ENCODE peak calls at places on chromosomes 12 and 14, in five cellular contexts. One of them, this sample, is unnamed.
A peak's percentile ranks its signal among the peaks of the same experiment; 100 is the strongest.

GRCh38 chr12:70251226-70251625 is 8.0 kb downstream of the CNOT2 start:
- DNase-seq in osteoblast: no peak
- DNase-seq in ovary: no peak
- DNase-seq in BJ: no peak
- DNase-seq in PC-3: no peak
- DNase-seq in this sample: no peak

GRCh38 chr12:64088431-64089349 is 133.4 kb downstream of the KICS2 start:
- DNase-seq in PC-3: peak; percentile 98
- DNase-seq in ovary: peak; percentile 36
- DNase-seq in BJ: peak; percentile 76
- DNase-seq in osteoblast: peak; percentile 49
- DNase-seq in this sample: peak; percentile 93

GRCh38 chr14:68968051-68968450 is 11.1 kb downstream of the ACTN1 start:
- DNase-seq in osteoblast: no peak
- DNase-seq in BJ: no peak
- DNase-seq in PC-3: no peak
- DNase-seq in ovary: no peak
- DNase-seq in this sample: no peak

GRCh38 chr12:113467514-113468364 is 3.9 kb downstream of the LHX5 start:
- DNase-seq in PC-3: peak; percentile 37
- DNase-seq in ovary: no peak
- DNase-seq in osteoblast: peak; percentile 81
- DNase-seq in BJ: no peak
- DNase-seq in this sample: no peak

GRCh38 chr12:116673713-116674112 is 64.2 kb downstream of the SPRING1 start:
- DNase-seq in PC-3: peak; percentile 45
- DNase-seq in osteoblast: no peak
- DNase-seq in BJ: no peak
- DNase-seq in ovary: no peak
- DNase-seq in this sample: no peak

GRCh38 chr14:22668863-22669262 is 24.7 kb upstream of the OR6J1 start:
- DNase-seq in BJ: no peak
- DNase-seq in ovary: no peak
- DNase-seq in PC-3: no peak
- DNase-seq in osteoblast: no peak
- DNase-seq in this sample: peak; percentile 28

GRCh38 chr12:103401421-103401820 is 94.3 kb downstream of the C12orf42 start:
- DNase-seq in osteoblast: no peak
- DNase-seq in PC-3: peak; percentile 84
- DNase-seq in ovary: no peak
- DNase-seq in BJ: no peak
- DNase-seq in this sample: no peak

GRCh38 chr12:78118486-78118885 is 287.8 kb downstream of the NAV3 start:
- DNase-seq in PC-3: no peak
- DNase-seq in ovary: no peak
- DNase-seq in BJ: no peak
- DNase-seq in osteoblast: peak; percentile 72
- DNase-seq in this sample: no peak

GRCh38 chr12:68932123-68932700 is 759 bp downstream of the CPM start:
- DNase-seq in ovary: no peak
- DNase-seq in PC-3: peak; percentile 8
- DNase-seq in osteoblast: peak; percentile 71
- DNase-seq in BJ: no peak
- DNase-seq in this sample: no peak

GRCh38 chr12:104695453-104696148 is 238.9 kb downstream of the CHST11 start:
- DNase-seq in ovary: no peak
- DNase-seq in PC-3: no peak
- DNase-seq in BJ: no peak
- DNase-seq in osteoblast: peak; percentile 91
- DNase-seq in this sample: peak; percentile 98

GRCh38 chr14:97143456-97143855 is 346.3 kb downstream of the VRK1 start:
- DNase-seq in BJ: no peak
- DNase-seq in ovary: no peak
- DNase-seq in PC-3: no peak
- DNase-seq in osteoblast: no peak
- DNase-seq in this sample: no peak

GRCh38 chr12:129152291-129153075 is 299.2 kb downstream of the GLT1D1 start:
- DNase-seq in osteoblast: no peak
- DNase-seq in ovary: no peak
- DNase-seq in BJ: no peak
- DNase-seq in PC-3: no peak
- DNase-seq in this sample: no peak

GRCh38 chr12:98840325-98840724 is 195.2 kb downstream of the APAF1 start:
- DNase-seq in BJ: no peak
- DNase-seq in PC-3: no peak
- DNase-seq in osteoblast: no peak
- DNase-seq in ovary: no peak
- DNase-seq in this sample: no peak

GRCh38 chr12:53053223-53054111 is 3.6 kb downstream of the TNS2 start:
- DNase-seq in BJ: no peak
- DNase-seq in ovary: peak; percentile 71
- DNase-seq in osteoblast: peak; percentile 88
- DNase-seq in PC-3: peak; percentile 87
- DNase-seq in this sample: no peak

GRCh38 chr14:72892879-72893635 is 844 bp downstream of the DPF3 start:
- DNase-seq in osteoblast: peak; percentile 75
- DNase-seq in BJ: no peak
- DNase-seq in PC-3: peak; percentile 38
- DNase-seq in ovary: peak; percentile 61
- DNase-seq in this sample: peak; percentile 25

GRCh38 chr14:26528415-26529182 is 69.2 kb downstream of the NOVA1 start:
- DNase-seq in ovary: no peak
- DNase-seq in PC-3: no peak
- DNase-seq in osteoblast: peak; percentile 25
- DNase-seq in BJ: no peak
- DNase-seq in this sample: peak; percentile 25

GRCh38 chr12:32671930-32672785 is 6.9 kb upstream of the DNM1L start:
- DNase-seq in BJ: peak; percentile 74
- DNase-seq in osteoblast: peak; percentile 91
- DNase-seq in ovary: no peak
- DNase-seq in PC-3: peak; percentile 63
- DNase-seq in this sample: peak; percentile 78

GRCh38 chr12:118418385-118419057 is 42.2 kb downstream of the SUDS3 start:
- DNase-seq in ovary: no peak
- DNase-seq in PC-3: peak; percentile 61
- DNase-seq in BJ: no peak
- DNase-seq in osteoblast: no peak
- DNase-seq in this sample: peak; percentile 15

GRCh38 chr12:5036031-5036430 is 7.6 kb upstream of the KCNA5 start:
- DNase-seq in ovary: no peak
- DNase-seq in osteoblast: no peak
- DNase-seq in BJ: no peak
- DNase-seq in PC-3: no peak
- DNase-seq in this sample: no peak

GRCh38 chr12:94875525-94875924 is 128.0 kb downstream of the NDUFA12 start:
- DNase-seq in osteoblast: no peak
- DNase-seq in BJ: no peak
- DNase-seq in PC-3: peak; percentile 58
- DNase-seq in ovary: no peak
- DNase-seq in this sample: peak; percentile 17

GRCh38 chr12:7001921-7002591 is 16.2 kb downstream of the LPCAT3 start:
- DNase-seq in BJ: no peak
- DNase-seq in osteoblast: no peak
- DNase-seq in PC-3: no peak
- DNase-seq in ovary: no peak
- DNase-seq in this sample: no peak

GRCh38 chr14:100586153-100586519 is 1.1 kb downstream of the BEGAIN start:
- DNase-seq in ovary: no peak
- DNase-seq in PC-3: no peak
- DNase-seq in BJ: no peak
- DNase-seq in osteoblast: no peak
- DNase-seq in this sample: no peak

GRCh38 chr14:99537399-99537798 is 56.2 kb downstream of the CCNK start:
- DNase-seq in BJ: peak; percentile 33
- DNase-seq in osteoblast: peak; percentile 99
- DNase-seq in ovary: peak; percentile 63
- DNase-seq in PC-3: peak; percentile 74
- DNase-seq in this sample: peak; percentile 82

DNA sequence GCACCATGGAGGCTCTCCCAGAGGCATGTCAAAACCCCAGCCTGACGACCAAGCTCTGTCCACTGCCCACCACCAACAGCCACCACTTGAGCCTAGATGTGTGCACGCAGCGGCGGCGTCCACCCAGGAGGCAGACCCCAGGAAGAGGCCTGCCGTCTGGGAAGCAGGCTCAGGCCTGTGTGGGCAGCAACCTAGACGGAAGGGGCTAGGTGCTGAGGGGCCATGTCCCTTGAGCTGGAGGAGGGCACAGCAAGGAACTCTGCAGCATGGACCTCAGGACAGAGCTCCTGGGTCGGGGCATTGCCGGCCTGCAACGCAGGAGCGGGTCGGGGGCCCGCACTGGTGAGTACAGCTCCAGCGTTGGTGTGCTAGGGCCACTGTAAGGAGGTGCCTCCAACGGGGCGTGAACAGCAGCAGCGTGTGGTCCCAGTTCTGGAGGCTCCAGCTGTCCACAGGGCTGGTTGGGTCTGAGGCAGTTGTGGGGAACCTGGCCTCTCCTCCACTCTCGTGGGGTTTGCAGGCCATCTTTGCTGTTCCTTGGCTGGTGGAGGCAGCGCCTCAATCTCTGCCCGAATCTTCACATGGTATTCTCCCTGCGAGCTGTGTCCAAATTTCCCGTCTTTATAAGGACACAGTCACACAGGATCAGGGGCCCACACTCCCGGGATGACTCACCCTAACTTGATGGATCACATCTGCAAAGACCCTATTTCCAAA is 20.5 kb downstream of the ZBTB42 start:
- DNase-seq in ovary: no peak
- DNase-seq in BJ: no peak
- DNase-seq in osteoblast: peak; percentile 50
- DNase-seq in PC-3: no peak
- DNase-seq in this sample: no peak
- TF ChIP-seq CTCF in ovary: no peak
- TF ChIP-seq CTCF in BJ: no peak
- TF ChIP-seq CTCF in osteoblast: no peak
- TF ChIP-seq CTCF in PC-3: no peak
- TF ChIP-seq CTCF in this sample: no peak

GRCh38 chr12:130875193-130875592 is 3.3 kb downstream of the RAN start:
- DNase-seq in PC-3: no peak
- DNase-seq in BJ: no peak
- DNase-seq in ovary: no peak
- DNase-seq in osteoblast: no peak
- DNase-seq in this sample: no peak

GRCh38 chr12:130874696-130875095 is 2.8 kb downstream of the RAN start:
- DNase-seq in ovary: no peak
- DNase-seq in osteoblast: no peak
- DNase-seq in PC-3: no peak
- DNase-seq in BJ: no peak
- DNase-seq in this sample: no peak

GRCh38 chr12:130873106-130873795 is 1.4 kb downstream of the RAN start:
- DNase-seq in osteoblast: no peak
- DNase-seq in BJ: no peak
- DNase-seq in ovary: no peak
- DNase-seq in PC-3: no peak
- DNase-seq in this sample: no peak

GRCh38 chr12:130872179-130873096 is 572 bp downstream of the RAN start:
- DNase-seq in PC-3: peak; percentile 33
- DNase-seq in ovary: no peak
- DNase-seq in BJ: no peak
- DNase-seq in osteoblast: peak; percentile 93
- DNase-seq in this sample: peak; percentile 13

DNA sequence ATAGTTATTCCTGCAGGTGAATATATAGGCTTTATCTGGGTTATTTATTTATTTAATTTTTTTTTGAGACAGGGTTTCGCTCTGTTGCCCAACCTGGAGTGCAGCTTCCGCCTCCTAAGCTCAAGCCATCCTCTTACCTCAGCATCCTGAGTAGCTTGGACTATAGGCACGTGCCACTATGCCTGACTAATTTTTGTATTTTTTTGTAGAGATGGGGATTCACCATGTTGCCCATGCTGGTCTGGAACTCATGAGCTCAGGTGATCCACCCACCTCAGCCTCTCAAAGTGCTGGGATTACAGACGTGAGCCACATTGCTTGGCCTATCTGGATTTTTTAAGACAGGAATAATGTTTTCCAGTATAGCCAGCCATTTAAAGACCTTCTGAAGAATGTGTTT is 2.0 kb downstream of the RAN start:
- DNase-seq in ovary: no peak
- DNase-seq in BJ: no peak
- DNase-seq in osteoblast: no peak
- DNase-seq in PC-3: no peak
- DNase-seq in this sample: no peak
- H3K4me3 ChIP-seq in ovary: no peak overlapping the region
- H3K4me3 ChIP-seq in BJ: no peak overlapping the region
- H3K4me3 ChIP-seq in osteoblast: no peak overlapping the region
- H3K4me3 ChIP-seq in PC-3: peak overlapping the region; percentile 79
- H3K4me3 ChIP-seq in this sample: peak overlapping the region; percentile 79

GRCh38 chr12:120851939-120852338 is 52.2 kb downstream of the SPPL3 start:
- DNase-seq in ovary: no peak
- DNase-seq in osteoblast: no peak
- DNase-seq in BJ: no peak
- DNase-seq in PC-3: no peak
- DNase-seq in this sample: no peak

GRCh38 chr12:120853188-120853587 is 51.0 kb downstream of the SPPL3 start:
- DNase-seq in osteoblast: no peak
- DNase-seq in BJ: no peak
- DNase-seq in PC-3: peak; percentile 67
- DNase-seq in ovary: no peak
- DNase-seq in this sample: no peak

GRCh38 chr12:120855823-120856589 is 48.2 kb downstream of the SPPL3 start:
- DNase-seq in osteoblast: no peak
- DNase-seq in PC-3: no peak
- DNase-seq in BJ: no peak
- DNase-seq in ovary: no peak
- DNase-seq in this sample: no peak

GRCh38 chr12:120856980-120857379 is 47.2 kb downstream of the SPPL3 start:
- DNase-seq in ovary: no peak
- DNase-seq in BJ: no peak
- DNase-seq in osteoblast: no peak
- DNase-seq in PC-3: peak; percentile 52
- DNase-seq in this sample: no peak

GRCh38 chr12:120854804-120855203 is 49.4 kb downstream of the SPPL3 start:
- DNase-seq in PC-3: no peak
- DNase-seq in BJ: no peak
- DNase-seq in osteoblast: no peak
- DNase-seq in ovary: no peak
- DNase-seq in this sample: no peak
- TF ChIP-seq CTCF in PC-3: no peak
- TF ChIP-seq CTCF in BJ: no peak
- TF ChIP-seq CTCF in osteoblast: no peak
- TF ChIP-seq CTCF in ovary: no peak
- TF ChIP-seq CTCF in this sample: no peak

GRCh38 chr12:109098142-109098652 is 800 bp downstream of the UNG start:
- DNase-seq in PC-3: peak; percentile 39
- DNase-seq in osteoblast: no peak
- DNase-seq in ovary: no peak
- DNase-seq in BJ: no peak
- DNase-seq in this sample: peak; percentile 72

GRCh38 chr12:109099426-109100020 is 2.1 kb downstream of the UNG start:
- DNase-seq in PC-3: no peak
- DNase-seq in BJ: no peak
- DNase-seq in ovary: no peak
- DNase-seq in osteoblast: no peak
- DNase-seq in this sample: no peak

GRCh38 chr12:109097435-109098141 is at the start of gene UNG:
- DNase-seq in ovary: peak; percentile 97
- DNase-seq in BJ: peak; percentile 63
- DNase-seq in PC-3: peak; percentile 98
- DNase-seq in osteoblast: peak; percentile 100
- DNase-seq in this sample: peak; percentile 96

GRCh38 chr12:109098671-109099070 is 1.3 kb downstream of the UNG start:
- DNase-seq in BJ: no peak
- DNase-seq in osteoblast: no peak
- DNase-seq in ovary: no peak
- DNase-seq in PC-3: no peak
- DNase-seq in this sample: no peak

GRCh38 chr12:109097140-109097434 is 310 bp upstream of the UNG start:
- DNase-seq in PC-3: no peak
- DNase-seq in ovary: no peak
- DNase-seq in osteoblast: no peak
- DNase-seq in BJ: no peak
- DNase-seq in this sample: no peak
- H3K4me3 ChIP-seq in PC-3: peak overlapping the region; percentile 83
- H3K4me3 ChIP-seq in ovary: peak overlapping the region; percentile 32
- H3K4me3 ChIP-seq in osteoblast: peak overlapping the region; percentile 91
- H3K4me3 ChIP-seq in BJ: peak overlapping the region; percentile 50
- H3K4me3 ChIP-seq in this sample: peak overlapping the region; percentile 52

This sample was measured in astrocyte of the spinal cord.